ENCODE peak calls at places on chromosomes 4 and X, in five cellular contexts. One of them, this sample, is unnamed. For H3K9me3 and H3K4me1, the result is how much of the 10 kb centered on the place peaks cover.

GRCh38 chr4:75672461-75673026 is 667 bp downstream of the G3BP2 start:
- DNase-seq in body of pancreas: peak
- DNase-seq in thoracic aorta: peak
- DNase-seq in mucosa of descending colon: peak
- DNase-seq in psoas muscle: peak
- DNase-seq in this sample: peak

GRCh38 chrX:68146054-68146453 is 287.2 kb downstream of the OPHN1 start:
- DNase-seq in body of pancreas: no peak
- DNase-seq in thoracic aorta: no peak
- DNase-seq in mucosa of descending colon: no peak
- DNase-seq in psoas muscle: no peak
- DNase-seq in this sample: no peak

GRCh38 chrX:80576815-80577533 is 156.7 kb downstream of the TENT5D start:
- DNase-seq in body of pancreas: no peak
- DNase-seq in thoracic aorta: no peak
- DNase-seq in mucosa of descending colon: no peak
- DNase-seq in psoas muscle: no peak
- DNase-seq in this sample: no peak

GRCh38 chr4:141075553-141075952 is 57.7 kb downstream of the RNF150 start:
- DNase-seq in body of pancreas: no peak
- DNase-seq in thoracic aorta: no peak
- DNase-seq in mucosa of descending colon: no peak
- DNase-seq in psoas muscle: no peak
- DNase-seq in this sample: no peak

GRCh38 chrX:120287513-120288112 is 23.6 kb downstream of the TMEM255A start:
- DNase-seq in body of pancreas: no peak
- DNase-seq in thoracic aorta: no peak
- DNase-seq in mucosa of descending colon: no peak
- DNase-seq in psoas muscle: no peak
- DNase-seq in this sample: no peak

GRCh38 chrX:2608638-2609430 is 82.3 kb upstream of the CD99 start:
- DNase-seq in body of pancreas: peak
- DNase-seq in thoracic aorta: peak
- DNase-seq in mucosa of descending colon: peak
- DNase-seq in psoas muscle: peak
- DNase-seq in this sample: peak

GRCh38 chr4:187128971-187129370 is 405.3 kb upstream of the FAT1 start:
- DNase-seq in body of pancreas: no peak
- DNase-seq in thoracic aorta: no peak
- DNase-seq in mucosa of descending colon: no peak
- DNase-seq in psoas muscle: no peak
- DNase-seq in this sample: no peak

GRCh38 chrX:24235084-24235710 is 78.7 kb downstream of the SUPT20HL2 start:
- DNase-seq in body of pancreas: no peak
- DNase-seq in thoracic aorta: no peak
- DNase-seq in mucosa of descending colon: no peak
- DNase-seq in psoas muscle: no peak
- DNase-seq in this sample: no peak

GRCh38 chrX:48569958-48570357 is 4.3 kb upstream of the RBM3 start:
- DNase-seq in body of pancreas: no peak
- DNase-seq in thoracic aorta: no peak
- DNase-seq in mucosa of descending colon: no peak
- DNase-seq in psoas muscle: no peak
- DNase-seq in this sample: no peak

GRCh38 chr4:82394896-82395295 is 21.1 kb upstream of the HNRNPD start:
- DNase-seq in body of pancreas: no peak
- DNase-seq in thoracic aorta: no peak
- DNase-seq in mucosa of descending colon: no peak
- DNase-seq in psoas muscle: no peak
- DNase-seq in this sample: no peak

GRCh38 chr4:127463883-127464282 is 168.9 kb upstream of the INTU start:
- DNase-seq in body of pancreas: no peak
- DNase-seq in thoracic aorta: no peak
- DNase-seq in mucosa of descending colon: no peak
- DNase-seq in psoas muscle: no peak
- DNase-seq in this sample: no peak

GRCh38 chr4:37803348-37803973 is 23.0 kb upstream of the PGM2 start:
- DNase-seq in body of pancreas: no peak
- DNase-seq in thoracic aorta: no peak
- DNase-seq in mucosa of descending colon: no peak
- DNase-seq in psoas muscle: no peak
- DNase-seq in this sample: no peak
- TF ChIP-seq CTCF in body of pancreas: peak
- TF ChIP-seq CTCF in thoracic aorta: peak
- TF ChIP-seq CTCF in mucosa of descending colon: peak
- TF ChIP-seq CTCF in psoas muscle: peak
- TF ChIP-seq CTCF in this sample: peak

GRCh38 chr4:85951-86350 is 32.8 kb downstream of the ZNF595 start:
- DNase-seq in body of pancreas: no peak
- DNase-seq in thoracic aorta: no peak
- DNase-seq in mucosa of descending colon: no peak
- DNase-seq in psoas muscle: no peak
- DNase-seq in this sample: no peak
- H3K9me3 ChIP-seq in body of pancreas: under half
- H3K9me3 ChIP-seq in thoracic aorta: half or more
- H3K9me3 ChIP-seq in mucosa of descending colon: half or more
- H3K9me3 ChIP-seq in psoas muscle: half or more
- H3K9me3 ChIP-seq in this sample: under half

GRCh38 chr4:105967058-105967658 is 71.9 kb downstream of the NPNT start:
- DNase-seq in body of pancreas: no peak
- DNase-seq in thoracic aorta: no peak
- DNase-seq in mucosa of descending colon: peak
- DNase-seq in psoas muscle: no peak
- DNase-seq in this sample: no peak

GRCh38 chr4:105972946-105973621 is 77.8 kb downstream of the NPNT start:
- DNase-seq in body of pancreas: no peak
- DNase-seq in thoracic aorta: no peak
- DNase-seq in mucosa of descending colon: no peak
- DNase-seq in psoas muscle: no peak
- DNase-seq in this sample: no peak

GRCh38 chr4:105970371-105970770 is 75.1 kb downstream of the NPNT start:
- DNase-seq in body of pancreas: no peak
- DNase-seq in thoracic aorta: no peak
- DNase-seq in mucosa of descending colon: no peak
- DNase-seq in psoas muscle: no peak
- DNase-seq in this sample: no peak

GRCh38 chr4:105969575-105969974 is 74.3 kb downstream of the NPNT start:
- DNase-seq in body of pancreas: no peak
- DNase-seq in thoracic aorta: no peak
- DNase-seq in mucosa of descending colon: no peak
- DNase-seq in psoas muscle: no peak
- DNase-seq in this sample: no peak

DNA sequence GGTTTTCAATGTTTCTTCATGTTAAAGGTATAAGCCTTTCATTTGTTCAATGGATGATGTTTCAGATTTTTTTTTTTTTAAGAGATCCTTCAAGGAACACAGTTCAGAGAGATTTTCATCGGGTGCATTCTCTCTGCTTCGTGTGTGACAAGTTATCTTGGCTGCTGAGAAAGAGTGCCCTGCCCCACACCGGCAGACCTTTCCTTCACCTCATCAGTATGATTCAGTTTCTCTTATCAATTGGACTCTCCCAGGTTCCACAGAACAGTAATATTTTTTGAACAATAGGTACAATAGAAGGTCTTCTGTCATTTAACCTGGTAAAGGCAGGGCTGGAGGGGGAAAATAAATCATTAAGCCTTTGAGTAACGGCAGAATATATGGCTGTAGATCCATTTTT is 75.8 kb downstream of the NPNT start:
- DNase-seq in body of pancreas: no peak
- DNase-seq in thoracic aorta: no peak
- DNase-seq in mucosa of descending colon: no peak
- DNase-seq in psoas muscle: no peak
- DNase-seq in this sample: no peak
- H3K4me1 ChIP-seq in body of pancreas: under half
- H3K4me1 ChIP-seq in thoracic aorta: under half
- H3K4me1 ChIP-seq in mucosa of descending colon: under half
- H3K4me1 ChIP-seq in psoas muscle: under half
- H3K4me1 ChIP-seq in this sample: under half

GRCh38 chr4:1728061-1728980 is 7.0 kb downstream of the TACC3 start:
- DNase-seq in body of pancreas: peak
- DNase-seq in thoracic aorta: no peak
- DNase-seq in mucosa of descending colon: peak
- DNase-seq in psoas muscle: peak
- DNase-seq in this sample: no peak
- TF ChIP-seq CTCF in body of pancreas: peak
- TF ChIP-seq CTCF in thoracic aorta: no peak
- TF ChIP-seq CTCF in mucosa of descending colon: no peak
- TF ChIP-seq CTCF in psoas muscle: no peak
- TF ChIP-seq CTCF in this sample: no peak

GRCh38 chrX:145393702-145394235 is 146.5 kb downstream of the SPANXN1 start:
- DNase-seq in body of pancreas: no peak
- DNase-seq in thoracic aorta: no peak
- DNase-seq in mucosa of descending colon: peak
- DNase-seq in psoas muscle: no peak
- DNase-seq in this sample: no peak
- H3K9me3 ChIP-seq in body of pancreas: under half
- H3K9me3 ChIP-seq in thoracic aorta: under half
- H3K9me3 ChIP-seq in mucosa of descending colon: under half
- H3K9me3 ChIP-seq in psoas muscle: under half
- H3K9me3 ChIP-seq in this sample: under half